ENCODE peak calls at places on chromosome 9, in ten cellular contexts. One of them, this sample, is unnamed.

GRCh38 chr9:124760719-124761118 is 10.4 kb downstream of the NR6A1 start:
- DNase-seq in esophagus muscularis mucosa: no peak
- DNase-seq in fibroblast of the aortic adventitia: no peak
- DNase-seq in astrocyte: no peak
- DNase-seq in NB4: no peak
- DNase-seq in stomach: no peak
- DNase-seq in mucosa of descending colon: no peak
- DNase-seq in adrenal gland: no peak
- DNase-seq in AG04450: no peak
- DNase-seq in CD8-positive, alpha-beta T cell: no peak
- DNase-seq in this sample: no peak

GRCh38 chr9:18333157-18333556 is 140.8 kb upstream of the ADAMTSL1 start:
- DNase-seq in esophagus muscularis mucosa: no peak
- DNase-seq in mucosa of descending colon: no peak
- DNase-seq in adrenal gland: no peak
- DNase-seq in NB4: no peak
- DNase-seq in CD8-positive, alpha-beta T cell: no peak
- DNase-seq in AG04450: no peak
- DNase-seq in stomach: no peak
- DNase-seq in fibroblast of the aortic adventitia: peak
- DNase-seq in astrocyte: peak
- DNase-seq in this sample: no peak

GRCh38 chr9:14524881-14525515 is 168.2 kb downstream of the ZDHHC21 start:
- DNase-seq in astrocyte: no peak
- DNase-seq in esophagus muscularis mucosa: no peak
- DNase-seq in fibroblast of the aortic adventitia: no peak
- DNase-seq in CD8-positive, alpha-beta T cell: no peak
- DNase-seq in adrenal gland: no peak
- DNase-seq in mucosa of descending colon: no peak
- DNase-seq in stomach: no peak
- DNase-seq in NB4: no peak
- DNase-seq in AG04450: no peak
- DNase-seq in this sample: no peak

GRCh38 chr9:130343445-130343918 is 77.9 kb downstream of the HMCN2 start:
- DNase-seq in NB4: no peak
- DNase-seq in astrocyte: no peak
- DNase-seq in stomach: no peak
- DNase-seq in adrenal gland: peak
- DNase-seq in AG04450: no peak
- DNase-seq in fibroblast of the aortic adventitia: no peak
- DNase-seq in mucosa of descending colon: peak
- DNase-seq in esophagus muscularis mucosa: no peak
- DNase-seq in CD8-positive, alpha-beta T cell: no peak
- DNase-seq in this sample: no peak

GRCh38 chr9:124394596-124394995 is 20.6 kb downstream of the PSMB7 start:
- DNase-seq in adrenal gland: no peak
- DNase-seq in fibroblast of the aortic adventitia: no peak
- DNase-seq in mucosa of descending colon: no peak
- DNase-seq in AG04450: no peak
- DNase-seq in CD8-positive, alpha-beta T cell: no peak
- DNase-seq in stomach: no peak
- DNase-seq in NB4: peak
- DNase-seq in esophagus muscularis mucosa: no peak
- DNase-seq in astrocyte: no peak
- DNase-seq in this sample: no peak

GRCh38 chr9:93451762-93452709 is 551 bp downstream of the FAM120A start:
- DNase-seq in fibroblast of the aortic adventitia: peak
- DNase-seq in adrenal gland: peak
- DNase-seq in stomach: peak
- DNase-seq in astrocyte: peak
- DNase-seq in esophagus muscularis mucosa: no peak
- DNase-seq in NB4: peak
- DNase-seq in CD8-positive, alpha-beta T cell: peak
- DNase-seq in AG04450: no peak
- DNase-seq in mucosa of descending colon: peak
- DNase-seq in this sample: peak

GRCh38 chr9:96661711-96662110 is 6.6 kb upstream of the PRXL2C start:
- DNase-seq in astrocyte: peak
- DNase-seq in mucosa of descending colon: no peak
- DNase-seq in NB4: no peak
- DNase-seq in fibroblast of the aortic adventitia: peak
- DNase-seq in stomach: no peak
- DNase-seq in AG04450: no peak
- DNase-seq in adrenal gland: no peak
- DNase-seq in CD8-positive, alpha-beta T cell: no peak
- DNase-seq in esophagus muscularis mucosa: no peak
- DNase-seq in this sample: no peak

GRCh38 chr9:135156525-135157510 is 69.3 kb downstream of the OLFM1 start:
- DNase-seq in AG04450: no peak
- DNase-seq in CD8-positive, alpha-beta T cell: no peak
- DNase-seq in adrenal gland: peak
- DNase-seq in fibroblast of the aortic adventitia: peak
- DNase-seq in astrocyte: peak
- DNase-seq in esophagus muscularis mucosa: no peak
- DNase-seq in NB4: peak
- DNase-seq in stomach: peak
- DNase-seq in mucosa of descending colon: no peak
- DNase-seq in this sample: peak

GRCh38 chr9:137745541-137745991 is 126.8 kb downstream of the EHMT1 start:
- DNase-seq in adrenal gland: no peak
- DNase-seq in astrocyte: peak
- DNase-seq in stomach: no peak
- DNase-seq in mucosa of descending colon: no peak
- DNase-seq in fibroblast of the aortic adventitia: no peak
- DNase-seq in esophagus muscularis mucosa: no peak
- DNase-seq in AG04450: no peak
- DNase-seq in NB4: peak
- DNase-seq in CD8-positive, alpha-beta T cell: no peak
- DNase-seq in this sample: peak

GRCh38 chr9:121645853-121646807 is 5.3 kb upstream of the DAB2IP start:
- DNase-seq in adrenal gland: no peak
- DNase-seq in CD8-positive, alpha-beta T cell: no peak
- DNase-seq in AG04450: no peak
- DNase-seq in mucosa of descending colon: no peak
- DNase-seq in fibroblast of the aortic adventitia: no peak
- DNase-seq in astrocyte: no peak
- DNase-seq in esophagus muscularis mucosa: no peak
- DNase-seq in NB4: no peak
- DNase-seq in stomach: no peak
- DNase-seq in this sample: no peak

GRCh38 chr9:121772600-121773285 is 121.3 kb downstream of the DAB2IP start:
- DNase-seq in fibroblast of the aortic adventitia: no peak
- DNase-seq in NB4: no peak
- DNase-seq in stomach: peak
- DNase-seq in adrenal gland: peak
- DNase-seq in astrocyte: no peak
- DNase-seq in AG04450: no peak
- DNase-seq in mucosa of descending colon: peak
- DNase-seq in esophagus muscularis mucosa: no peak
- DNase-seq in CD8-positive, alpha-beta T cell: no peak
- DNase-seq in this sample: no peak

GRCh38 chr9:20940447-20941176 is 90.8 kb downstream of the HACD4 start:
- DNase-seq in NB4: no peak
- DNase-seq in mucosa of descending colon: no peak
- DNase-seq in stomach: no peak
- DNase-seq in fibroblast of the aortic adventitia: peak
- DNase-seq in esophagus muscularis mucosa: no peak
- DNase-seq in CD8-positive, alpha-beta T cell: no peak
- DNase-seq in adrenal gland: no peak
- DNase-seq in AG04450: no peak
- DNase-seq in astrocyte: no peak
- DNase-seq in this sample: no peak

GRCh38 chr9:137919649-137920101 is 42.1 kb downstream of the CACNA1B start:
- DNase-seq in astrocyte: no peak
- DNase-seq in esophagus muscularis mucosa: no peak
- DNase-seq in stomach: no peak
- DNase-seq in AG04450: no peak
- DNase-seq in mucosa of descending colon: no peak
- DNase-seq in fibroblast of the aortic adventitia: no peak
- DNase-seq in NB4: no peak
- DNase-seq in CD8-positive, alpha-beta T cell: no peak
- DNase-seq in adrenal gland: no peak
- DNase-seq in this sample: no peak

GRCh38 chr9:101528015-101528414 is 5.6 kb upstream of the RNF20 start:
- DNase-seq in NB4: no peak
- DNase-seq in CD8-positive, alpha-beta T cell: no peak
- DNase-seq in astrocyte: no peak
- DNase-seq in esophagus muscularis mucosa: no peak
- DNase-seq in fibroblast of the aortic adventitia: no peak
- DNase-seq in mucosa of descending colon: no peak
- DNase-seq in adrenal gland: no peak
- DNase-seq in AG04450: no peak
- DNase-seq in stomach: no peak
- DNase-seq in this sample: no peak

GRCh38 chr9:77543131-77543822 is 104.8 kb downstream of the GNA14 start:
- DNase-seq in CD8-positive, alpha-beta T cell: no peak
- DNase-seq in fibroblast of the aortic adventitia: no peak
- DNase-seq in astrocyte: no peak
- DNase-seq in AG04450: no peak
- DNase-seq in esophagus muscularis mucosa: no peak
- DNase-seq in NB4: no peak
- DNase-seq in mucosa of descending colon: no peak
- DNase-seq in adrenal gland: no peak
- DNase-seq in stomach: no peak
- DNase-seq in this sample: no peak

GRCh38 chr9:127076860-127077657 is 45.4 kb downstream of the ANGPTL2 start:
- DNase-seq in mucosa of descending colon: no peak
- DNase-seq in AG04450: no peak
- DNase-seq in stomach: no peak
- DNase-seq in fibroblast of the aortic adventitia: no peak
- DNase-seq in NB4: no peak
- DNase-seq in esophagus muscularis mucosa: no peak
- DNase-seq in adrenal gland: no peak
- DNase-seq in CD8-positive, alpha-beta T cell: no peak
- DNase-seq in astrocyte: no peak
- DNase-seq in this sample: no peak
- TF ChIP-seq CTCF in mucosa of descending colon: no peak
- TF ChIP-seq CTCF in AG04450: no peak
- TF ChIP-seq CTCF in stomach: no peak
- TF ChIP-seq CTCF in fibroblast of the aortic adventitia: no peak
- TF ChIP-seq CTCF in NB4: no peak
- TF ChIP-seq CTCF in esophagus muscularis mucosa: no peak
- TF ChIP-seq CTCF in adrenal gland: no peak
- TF ChIP-seq CTCF in CD8-positive, alpha-beta T cell: no peak
- TF ChIP-seq CTCF in astrocyte: no peak
- TF ChIP-seq CTCF in this sample: no peak

DNA sequence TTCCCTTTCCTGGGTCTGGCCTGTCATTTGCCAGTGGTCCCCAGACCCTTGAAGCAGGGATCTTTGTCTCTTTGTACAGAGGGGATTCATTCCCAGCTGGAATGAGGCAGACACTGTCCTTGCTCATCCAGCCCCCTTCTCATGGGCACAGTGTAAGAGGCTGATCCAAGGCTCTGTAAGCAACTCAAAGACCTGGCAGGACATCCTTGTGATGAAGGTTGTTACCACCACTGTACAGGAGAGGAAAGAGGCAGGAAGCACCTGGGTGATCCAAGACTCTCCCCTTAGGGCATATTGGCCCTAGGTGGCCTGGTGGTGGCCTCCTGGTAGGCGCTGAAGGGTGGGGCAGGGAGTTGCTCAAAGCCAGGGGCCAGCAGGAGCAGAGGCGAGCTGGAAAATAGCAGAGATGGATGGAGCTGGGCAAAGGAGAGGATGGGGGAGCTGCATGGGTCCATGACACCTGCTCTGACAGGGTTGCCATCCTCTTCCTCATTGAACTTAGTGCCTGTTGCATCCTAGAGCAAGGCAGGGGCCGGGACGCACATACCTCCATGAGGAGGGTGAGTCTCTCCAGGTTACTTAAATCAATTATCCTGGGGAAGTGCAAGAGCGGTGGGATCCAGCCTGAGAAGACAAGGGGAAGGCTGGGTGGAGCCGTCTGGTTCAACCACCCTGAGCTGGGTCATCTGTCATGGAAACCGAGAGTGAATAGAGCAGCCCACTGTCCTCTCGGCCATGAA is 9.8 kb upstream of the GADD45G start:
- DNase-seq in esophagus muscularis mucosa: peak
- DNase-seq in astrocyte: no peak
- DNase-seq in AG04450: no peak
- DNase-seq in adrenal gland: no peak
- DNase-seq in stomach: no peak
- DNase-seq in fibroblast of the aortic adventitia: no peak
- DNase-seq in mucosa of descending colon: no peak
- DNase-seq in NB4: no peak
- DNase-seq in CD8-positive, alpha-beta T cell: no peak
- DNase-seq in this sample: no peak
- TF ChIP-seq CTCF in esophagus muscularis mucosa: no peak
- TF ChIP-seq CTCF in astrocyte: no peak
- TF ChIP-seq CTCF in AG04450: no peak
- TF ChIP-seq CTCF in adrenal gland: no peak
- TF ChIP-seq CTCF in stomach: no peak
- TF ChIP-seq CTCF in fibroblast of the aortic adventitia: no peak
- TF ChIP-seq CTCF in mucosa of descending colon: no peak
- TF ChIP-seq CTCF in NB4: no peak
- TF ChIP-seq CTCF in CD8-positive, alpha-beta T cell: no peak
- TF ChIP-seq CTCF in this sample: no peak

DNA sequence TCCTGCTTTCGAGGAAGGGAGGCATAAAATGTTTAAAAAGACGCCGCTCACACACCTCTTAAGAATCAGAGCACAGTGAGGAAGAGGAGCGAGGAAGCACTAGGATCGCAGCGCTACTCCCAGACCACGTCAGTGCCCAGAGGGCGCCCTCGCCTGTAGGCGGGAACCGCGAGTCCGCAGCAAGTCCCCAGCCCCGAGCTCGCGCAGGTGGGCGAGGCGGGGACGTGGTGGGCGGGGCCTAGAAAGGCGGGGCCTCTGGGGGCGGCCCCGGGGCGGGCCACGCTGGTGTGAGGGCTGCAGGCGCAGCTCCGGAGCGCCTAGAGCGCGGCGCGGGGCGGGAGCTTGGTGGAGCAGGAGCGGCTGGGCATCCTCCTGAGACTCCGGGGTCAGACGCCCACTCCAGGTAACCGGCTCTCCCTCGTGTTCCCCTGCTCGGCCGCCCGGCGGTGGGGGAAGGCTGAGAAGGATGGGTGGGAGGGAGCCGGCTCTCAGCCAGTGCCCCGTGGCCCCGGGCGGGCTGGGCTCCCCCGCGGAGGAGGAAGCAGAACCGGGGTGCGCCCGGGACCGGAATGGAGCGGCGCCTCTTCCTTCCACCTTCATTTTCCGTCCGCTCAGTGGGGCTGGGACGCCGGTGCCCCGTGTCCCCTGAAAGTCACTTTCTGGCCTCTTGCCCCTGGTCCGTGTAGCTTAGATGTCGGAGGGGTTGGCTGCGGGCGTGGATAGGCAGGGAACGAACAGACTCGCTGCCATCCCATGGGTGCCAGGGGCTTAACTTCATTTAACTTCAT is at the start of gene GCNT1:
- DNase-seq in stomach: peak
- DNase-seq in astrocyte: peak
- DNase-seq in mucosa of descending colon: peak
- DNase-seq in AG04450: no peak
- DNase-seq in adrenal gland: peak
- DNase-seq in esophagus muscularis mucosa: peak
- DNase-seq in NB4: peak
- DNase-seq in fibroblast of the aortic adventitia: peak
- DNase-seq in CD8-positive, alpha-beta T cell: peak
- DNase-seq in this sample: peak
- TF ChIP-seq CTCF in stomach: no peak
- TF ChIP-seq CTCF in astrocyte: no peak
- TF ChIP-seq CTCF in mucosa of descending colon: peak
- TF ChIP-seq CTCF in AG04450: peak
- TF ChIP-seq CTCF in adrenal gland: no peak
- TF ChIP-seq CTCF in esophagus muscularis mucosa: no peak
- TF ChIP-seq CTCF in NB4: peak
- TF ChIP-seq CTCF in fibroblast of the aortic adventitia: peak
- TF ChIP-seq CTCF in CD8-positive, alpha-beta T cell: no peak
- TF ChIP-seq CTCF in this sample: peak

GRCh38 chr9:37374892-37375291 is 47.6 kb upstream of the GRHPR start:
- DNase-seq in stomach: no peak
- DNase-seq in astrocyte: no peak
- DNase-seq in AG04450: no peak
- DNase-seq in NB4: no peak
- DNase-seq in esophagus muscularis mucosa: no peak
- DNase-seq in adrenal gland: no peak
- DNase-seq in fibroblast of the aortic adventitia: no peak
- DNase-seq in CD8-positive, alpha-beta T cell: no peak
- DNase-seq in mucosa of descending colon: no peak
- DNase-seq in this sample: peak
- TF ChIP-seq CTCF in stomach: no peak
- TF ChIP-seq CTCF in astrocyte: no peak
- TF ChIP-seq CTCF in AG04450: no peak
- TF ChIP-seq CTCF in NB4: no peak
- TF ChIP-seq CTCF in esophagus muscularis mucosa: no peak
- TF ChIP-seq CTCF in adrenal gland: no peak
- TF ChIP-seq CTCF in fibroblast of the aortic adventitia: no peak
- TF ChIP-seq CTCF in CD8-positive, alpha-beta T cell: no peak
- TF ChIP-seq CTCF in mucosa of descending colon: no peak
- TF ChIP-seq CTCF in this sample: peak